ENCODE peak calls at places on chromosome 22, in seven cellular contexts. One of them, this sample, is unnamed.

GRCh38 chr22:45265546-45265945 is 19.2 kb upstream of the UPK3A start:
- DNase-seq in aorta: no peak
- DNase-seq in psoas muscle: no peak
- DNase-seq in A172: no peak
- DNase-seq in midbrain: no peak
- DNase-seq in LHCN-M2: no peak
- DNase-seq in SJSA1: no peak
- DNase-seq in this sample: no peak

GRCh38 chr22:33803371-33803770 is 116.9 kb downstream of the LARGE1 start:
- DNase-seq in SJSA1: peak; percentile 35
- DNase-seq in midbrain: no peak
- DNase-seq in LHCN-M2: peak; percentile 62
- DNase-seq in aorta: no peak
- DNase-seq in psoas muscle: no peak
- DNase-seq in A172: peak; percentile 41
- DNase-seq in this sample: no peak

GRCh38 chr22:16915711-16916110 is 90.5 kb upstream of the XKR3 start:
- DNase-seq in A172: peak; percentile 19
- DNase-seq in LHCN-M2: peak; percentile 12
- DNase-seq in aorta: no peak
- DNase-seq in SJSA1: no peak
- DNase-seq in midbrain: no peak
- DNase-seq in psoas muscle: no peak
- DNase-seq in this sample: no peak

GRCh38 chr22:47369431-47370015 is 607.1 kb downstream of the TBC1D22A start:
- DNase-seq in A172: no peak
- DNase-seq in aorta: no peak
- DNase-seq in midbrain: no peak
- DNase-seq in SJSA1: no peak
- DNase-seq in psoas muscle: no peak
- DNase-seq in LHCN-M2: no peak
- DNase-seq in this sample: no peak

GRCh38 chr22:20116376-20116950 is 559 bp downstream of the RANBP1 start:
- DNase-seq in LHCN-M2: no peak
- DNase-seq in midbrain: no peak
- DNase-seq in psoas muscle: no peak
- DNase-seq in A172: no peak
- DNase-seq in SJSA1: no peak
- DNase-seq in aorta: no peak
- DNase-seq in this sample: no peak

GRCh38 chr22:37248251-37248650 is 4.2 kb upstream of the RAC2 start:
- DNase-seq in A172: no peak
- DNase-seq in midbrain: no peak
- DNase-seq in aorta: peak; percentile 6
- DNase-seq in psoas muscle: no peak
- DNase-seq in SJSA1: no peak
- DNase-seq in LHCN-M2: peak; percentile 46
- DNase-seq in this sample: no peak

GRCh38 chr22:36606114-36606513 is 77.1 kb upstream of the EIF3D start:
- DNase-seq in A172: no peak
- DNase-seq in LHCN-M2: no peak
- DNase-seq in midbrain: no peak
- DNase-seq in SJSA1: no peak
- DNase-seq in psoas muscle: no peak
- DNase-seq in aorta: no peak
- DNase-seq in this sample: no peak

GRCh38 chr22:29621761-29622526 is 18.5 kb downstream of the NF2 start:
- DNase-seq in SJSA1: peak; percentile 97
- DNase-seq in midbrain: no peak
- DNase-seq in psoas muscle: no peak
- DNase-seq in A172: peak; percentile 95
- DNase-seq in aorta: no peak
- DNase-seq in LHCN-M2: peak; percentile 95
- DNase-seq in this sample: no peak

GRCh38 chr22:46484156-46484860 is 53.1 kb downstream of the CELSR1 start:
- DNase-seq in LHCN-M2: no peak
- DNase-seq in A172: no peak
- DNase-seq in midbrain: no peak
- DNase-seq in SJSA1: no peak
- DNase-seq in aorta: no peak
- DNase-seq in psoas muscle: no peak
- DNase-seq in this sample: no peak

GRCh38 chr22:37676691-37677627 is 1.5 kb downstream of the LGALS1 start:
- DNase-seq in SJSA1: peak; percentile 94
- DNase-seq in LHCN-M2: peak; percentile 96
- DNase-seq in aorta: peak; percentile 96
- DNase-seq in psoas muscle: peak; percentile 92
- DNase-seq in A172: peak; percentile 91
- DNase-seq in midbrain: peak; percentile 18
- DNase-seq in this sample: no peak